ENCODE peak calls at places on chromosomes 12 and 14, in five cellular contexts. I, M, V, U and C are unnamed samples.

GRCh38 chr14:76352639-76353281 is 23.2 kb upstream of the ESRRB start:
- DNase-seq in I (peak), M (peak), V (no peak), U (peak), C (peak)

GRCh38 chr12:117044311-117044710 is 54.9 kb downstream of the TESC start:
- DNase-seq in I (no peak), M (no peak), V (no peak), U (no peak), C (no peak)

GRCh38 chr14:105378873-105379685 is 19.3 kb upstream of the TEX22 start:
- DNase-seq in I (no peak), M (no peak), V (no peak), U (no peak), C (no peak)

GRCh38 chr14:76918751-76919421 is 92.7 kb downstream of the LRRC74A start:
- DNase-seq in I (no peak), M (peak), V (peak), U (no peak), C (peak)

GRCh38 chr12:89870413-89871184 is 162.0 kb upstream of the ATP2B1 start:
- DNase-seq in I (no peak), M (no peak), V (no peak), U (no peak), C (no peak)

GRCh38 chr12:124828264-124829007 is 35.2 kb downstream of the SCARB1 start:
- DNase-seq in I (no peak), M (no peak), V (no peak), U (no peak), C (no peak)

GRCh38 chr12:103558879-103559278 is 28.2 kb upstream of the STAB2 start:
- DNase-seq in I (no peak), M (no peak), V (no peak), U (no peak), C (no peak)

GRCh38 chr12:110279976-110280783 is 867 bp upstream of the ATP2A2 start:
- DNase-seq in I (no peak), M (peak), V (peak), U (peak), C (no peak)

GRCh38 chr14:66746316-66747006 is 238.5 kb downstream of the GPHN start:
- DNase-seq in I (no peak), M (peak), V (no peak), U (no peak), C (no peak)

GRCh38 chr14:96120392-96120791 is 81.2 kb downstream of the C14orf132 start:
- DNase-seq in I (no peak), M (no peak), V (no peak), U (no peak), C (no peak)

GRCh38 chr12:78183854-78184253 is 353.2 kb downstream of the NAV3 start:
- DNase-seq in I (no peak), M (no peak), V (no peak), U (no peak), C (no peak)